ENCODE peak calls at places on chromosome 16, in four cellular contexts. U is K562, J is H1, H is GM12878. E is an unnamed sample.

GRCh38 chr16:71542377-71542776 is 16.2 kb downstream of the CHST4 start:
- DNase-seq in U (peak; percentile 58), J (peak; percentile 89), H (no peak), E (peak; percentile 63)

GRCh38 chr16:89449726-89450335 is 40.5 kb downstream of the ANKRD11 start:
- DNase-seq in U (no peak), J (no peak), H (no peak), E (no peak)

GRCh38 chr16:88993006-88993787 is 16.2 kb upstream of the CBFA2T3 start:
- DNase-seq in U (peak; percentile 79), J (no peak), H (no peak), E (no peak)

GRCh38 chr16:56812884-56813283 is 52.1 kb upstream of the SLC12A3 start:
- DNase-seq in U (no peak), J (no peak), H (no peak), E (peak; percentile 50)

GRCh38 chr16:15446901-15447300 is 12.5 kb downstream of the BMERB1 start:
- DNase-seq in U (no peak), J (no peak), H (no peak), E (no peak)

GRCh38 chr16:62068747-62069146 is 32.5 kb upstream of the CDH8 start:
- DNase-seq in U (peak; percentile 16), J (no peak), H (no peak), E (peak; percentile 20)

GRCh38 chr16:71628810-71629209 is 2.8 kb downstream of the MARVELD3 start:
- DNase-seq in U (no peak), J (no peak), H (no peak), E (no peak)

GRCh38 chr16:71467810-71468209 is 5.8 kb upstream of the ZNF23 start:
- DNase-seq in U (peak; percentile 83), J (no peak), H (no peak), E (peak; percentile 37)

GRCh38 chr16:590165-590874 is 454 bp downstream of the RAB40C start:
- DNase-seq in U (peak; percentile 31), J (no peak), H (no peak), E (no peak)

GRCh38 chr16:75264999-75265910 is 13.8 kb upstream of the BCAR1 start:
- DNase-seq in U (no peak), J (peak; percentile 60), H (no peak), E (no peak)

GRCh38 chr16:75620326-75621169 is 2.5 kb downstream of the ADAT1 start:
- DNase-seq in U (peak; percentile 55), J (no peak), H (no peak), E (no peak)

GRCh38 chr16:82072313-82072712 is 37.3 kb downstream of the HSD17B2 start:
- DNase-seq in U (no peak), J (no peak), H (no peak), E (no peak)

GRCh38 chr16:82071421-82071820 is 36.4 kb downstream of the HSD17B2 start:
- DNase-seq in U (no peak), J (no peak), H (no peak), E (no peak)

GRCh38 chr16:82074019-82074558 is 39.0 kb downstream of the HSD17B2 start:
- DNase-seq in U (no peak), J (no peak), H (no peak), E (no peak)

GRCh38 chr16:82067810-82068325 is 32.8 kb downstream of the HSD17B2 start:
- DNase-seq in U (no peak), J (no peak), H (no peak), E (no peak)

GRCh38 chr16:82070656-82071369 is 35.8 kb downstream of the HSD17B2 start:
- DNase-seq in U (no peak), J (no peak), H (no peak), E (no peak)
- TF ChIP-seq CHD2 in U (no peak), J (no peak), H (no peak), E (no peak)

GRCh38 chr16:77555101-77555500 is 120.3 kb upstream of the ADAMTS18 start:
- DNase-seq in U (no peak), J (no peak), H (no peak), E (no peak)

GRCh38 chr16:77557385-77557784 is 122.6 kb upstream of the ADAMTS18 start:
- DNase-seq in U (no peak), J (no peak), H (no peak), E (no peak)

GRCh38 chr16:77555781-77556180 is 120.9 kb upstream of the ADAMTS18 start:
- DNase-seq in U (no peak), J (no peak), H (no peak), E (no peak)

GRCh38 chr16:77558786-77559185 is 124.0 kb upstream of the ADAMTS18 start:
- DNase-seq in U (no peak), J (no peak), H (no peak), E (no peak)

GRCh38 chr16:77556203-77556602 is 121.4 kb upstream of the ADAMTS18 start:
- DNase-seq in U (no peak), J (no peak), H (no peak), E (peak; percentile 51)
- TF ChIP-seq HDAC6 in U (no peak), J (no peak), H (no peak), E (no peak)

GRCh38 chr16:85430523-85431381 is 182.4 kb upstream of the GSE1 start:
- DNase-seq in U (no peak), J (peak; percentile 56), H (no peak), E (no peak)

GRCh38 chr16:85426806-85427205 is 186.3 kb upstream of the GSE1 start:
- DNase-seq in U (no peak), J (no peak), H (no peak), E (no peak)

GRCh38 chr16:85429776-85430522 is 183.2 kb upstream of the GSE1 start:
- DNase-seq in U (no peak), J (no peak), H (no peak), E (no peak)

GRCh38 chr16:85428899-85429775 is 184.0 kb upstream of the GSE1 start:
- DNase-seq in U (no peak), J (peak; percentile 45), H (no peak), E (no peak)

GRCh38 chr16:85428168-85428898 is 184.8 kb upstream of the GSE1 start:
- DNase-seq in U (peak; percentile 50), J (peak; percentile 84), H (no peak), E (no peak)
- TF ChIP-seq GABPA in U (no peak), J (no peak), H (no peak), E (no peak)

GRCh38 chr16:66248096-66248495 is 118.4 kb upstream of the CDH5 start:
- DNase-seq in U (no peak), J (no peak), H (no peak), E (no peak)

GRCh38 chr16:66251406-66252160 is 114.9 kb upstream of the CDH5 start:
- DNase-seq in U (no peak), J (no peak), H (no peak), E (no peak)

GRCh38 chr16:66242672-66243071 is 123.8 kb upstream of the CDH5 start:
- DNase-seq in U (no peak), J (no peak), H (no peak), E (no peak)

GRCh38 chr16:66250686-66251405 is 115.6 kb upstream of the CDH5 start:
- DNase-seq in U (no peak), J (no peak), H (no peak), E (no peak)

GRCh38 chr16:66247516-66248089 is 118.9 kb upstream of the CDH5 start:
- DNase-seq in U (no peak), J (no peak), H (no peak), E (no peak)
- TF ChIP-seq CHD2 in U (no peak), J (no peak), H (no peak), E (no peak)

DNA sequence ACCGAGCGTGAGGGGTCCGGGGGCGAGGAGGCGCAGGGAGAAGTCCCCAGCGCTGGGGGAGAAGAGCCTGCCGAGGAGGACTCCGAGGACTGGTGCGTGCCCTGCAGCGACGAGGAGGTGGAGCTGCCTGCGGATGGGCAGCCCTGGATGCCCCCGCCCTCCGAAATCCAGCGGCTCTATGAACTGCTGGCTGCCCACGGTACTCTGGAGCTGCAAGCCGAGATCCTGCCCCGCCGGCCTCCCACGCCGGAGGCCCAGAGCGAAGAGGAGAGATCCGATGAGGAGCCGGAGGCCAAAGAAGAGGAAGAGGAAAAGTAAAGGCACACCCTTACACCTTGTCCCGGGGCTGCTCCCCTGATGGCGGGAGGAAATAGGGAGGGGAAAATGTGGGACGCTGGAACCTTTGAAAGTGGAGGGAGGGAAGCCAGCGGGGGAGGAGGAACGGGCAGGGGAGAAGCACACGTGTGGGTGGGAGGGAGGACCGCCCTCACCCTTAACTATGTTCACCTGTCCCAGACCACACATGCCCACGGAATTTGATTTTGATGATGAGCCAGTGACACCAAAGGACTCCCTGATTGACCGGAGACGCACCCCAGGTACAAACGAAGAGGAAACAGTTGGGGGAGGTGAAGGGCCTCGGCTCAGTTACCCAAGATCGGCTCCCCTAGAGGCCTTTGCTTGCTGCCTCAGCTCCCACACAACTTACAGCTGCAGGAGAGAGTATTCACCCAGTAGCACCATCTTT is 916 bp downstream of the PAGR1 start:
- DNase-seq in U (peak; percentile 49), J (peak; percentile 80), H (no peak), E (peak; percentile 47)
- TF ChIP-seq HDAC6 in U (no peak), J (no peak), H (no peak), E (no peak)

GRCh38 chr16:24801761-24802302 is 43.9 kb upstream of the SLC5A11 start:
- DNase-seq in U (no peak), J (no peak), H (no peak), E (no peak)

GRCh38 chr16:24805484-24805883 is 40.3 kb upstream of the SLC5A11 start:
- DNase-seq in U (no peak), J (no peak), H (no peak), E (no peak)

DNA sequence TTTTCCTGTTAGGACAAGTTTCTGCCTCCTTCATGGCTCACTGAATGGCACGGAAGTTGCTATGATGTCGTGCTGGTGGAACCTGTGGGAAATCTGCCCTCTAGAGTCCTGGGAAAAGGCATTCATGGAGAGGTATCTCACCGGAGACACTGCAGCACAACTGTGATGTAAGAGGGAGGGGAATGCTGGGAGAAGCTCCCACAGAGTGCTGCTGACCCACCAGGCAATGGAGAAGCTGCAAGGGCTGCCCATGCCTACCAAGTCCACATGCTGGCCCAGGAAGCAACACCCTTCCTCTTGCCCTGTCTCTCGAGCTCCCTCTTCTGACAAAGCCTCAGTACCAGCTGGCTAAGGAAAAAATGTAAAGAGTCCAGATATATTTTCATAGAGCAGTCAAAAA is 45.2 kb upstream of the SLC5A11 start:
- DNase-seq in U (no peak), J (no peak), H (no peak), E (peak; percentile 48)
- TF ChIP-seq GABPA in U (no peak), J (no peak), H (no peak), E (no peak)

GRCh38 chr16:50838165-50838564 is 96.3 kb downstream of the CYLD start:
- DNase-seq in U (no peak), J (no peak), H (no peak), E (no peak)
- TF ChIP-seq CHD2 in U (no peak), J (no peak), H (no peak), E (no peak)

GRCh38 chr16:67311607-67312449 is 14.7 kb downstream of the KCTD19 start:
- DNase-seq in U (no peak), J (no peak), H (peak; percentile 93), E (peak; percentile 28)
- TF ChIP-seq HDAC6 in U (no peak), J (no peak), H (no peak), E (no peak)

GRCh38 chr16:48334325-48334724 is 50.9 kb downstream of the SIAH1 start:
- DNase-seq in U (no peak), J (peak; percentile 68), H (no peak), E (no peak)
- TF ChIP-seq GABPA in U (no peak), J (no peak), H (no peak), E (no peak)

GRCh38 chr16:83215417-83216001 is 588.7 kb downstream of the CDH13 start:
- DNase-seq in U (peak; percentile 70), J (peak; percentile 97), H (no peak), E (peak; percentile 21)
- TF ChIP-seq CHD2 in U (no peak), J (no peak), H (no peak), E (no peak)